ENCODE peak calls at places on chromosomes 7 and 10, in four cellular contexts. Q is fibroblast of lung, G is astrocyte, X is GM23338. F is an unnamed sample.

GRCh38 chr7:11667810-11668185 is 164.2 kb downstream of the THSD7A start:
- DNase-seq in Q (no peak), G (no peak), X (no peak), F (no peak)

GRCh38 chr10:72638586-72639440 is 12.9 kb upstream of the MICU1 start:
- DNase-seq in Q (no peak), G (no peak), X (no peak), F (no peak)

GRCh38 chr7:37031571-37032257 is 307.4 kb upstream of the AOAH start:
- DNase-seq in Q (peak; percentile 100), G (peak; percentile 99), X (peak; percentile 64), F (no peak)

GRCh38 chr7:100370303-100370702 is 3.0 kb upstream of the PILRA start:
- DNase-seq in Q (no peak), G (no peak), X (peak; percentile 69), F (no peak)

GRCh38 chr7:45570797-45571196 is 3.4 kb upstream of the ADCY1 start:
- DNase-seq in Q (no peak), G (no peak), X (no peak), F (no peak)

GRCh38 chr10:123614888-123615287 is 51.3 kb upstream of the GPR26 start:
- DNase-seq in Q (peak; percentile 16), G (peak; percentile 18), X (peak; percentile 97), F (peak; percentile 61)

GRCh38 chr10:67657775-67658174 is 38.2 kb downstream of the CTNNA3 start:
- DNase-seq in Q (no peak), G (no peak), X (peak; percentile 55), F (peak; percentile 47)

GRCh38 chr7:39592586-39592985 is 26.4 kb downstream of the YAE1 start:
- DNase-seq in Q (peak; percentile 87), G (peak; percentile 87), X (no peak), F (no peak)

GRCh38 chr10:1657500-1657899 is 79.8 kb downstream of the ADARB2 start:
- DNase-seq in Q (no peak), G (no peak), X (peak; percentile 18), F (no peak)

GRCh38 chr10:132904169-132904813 is 38.1 kb downstream of the CFAP46 start:
- DNase-seq in Q (peak; percentile 20), G (peak; percentile 5), X (peak; percentile 70), F (peak; percentile 79)

GRCh38 chr7:45293295-45293942 is 135.8 kb downstream of the RAMP3 start:
- DNase-seq in Q (no peak), G (no peak), X (no peak), F (no peak)

GRCh38 chr7:41881313-41882130 is 178.6 kb upstream of the INHBA start:
- DNase-seq in Q (peak; percentile 39), G (no peak), X (no peak), F (peak; percentile 98)

GRCh38 chr7:39624935-39625694 is 1.7 kb downstream of the RALA start:
- DNase-seq in Q (no peak), G (no peak), X (no peak), F (no peak)

GRCh38 chr10:100847440-100847839 is 65.3 kb upstream of the SLF2 start:
- DNase-seq in Q (peak; percentile 16), G (no peak), X (no peak), F (no peak)

GRCh38 chr7:18445483-18445882 is 50.1 kb upstream of the HDAC9 start:
- DNase-seq in Q (no peak), G (no peak), X (no peak), F (no peak)

GRCh38 chr10:11757820-11758463 is 15.8 kb downstream of the ECHDC3 start:
- DNase-seq in Q (peak; percentile 76), G (peak; percentile 55), X (peak; percentile 85), F (peak; percentile 92)

GRCh38 chr10:71419002-71419540 is 22.4 kb downstream of the CDH23 start:
- DNase-seq in Q (no peak), G (no peak), X (no peak), F (no peak)

GRCh38 chr7:1725766-1726630 is 55.9 kb downstream of the ELFN1 start:
- DNase-seq in Q (peak; percentile 3), G (no peak), X (no peak), F (no peak)

GRCh38 chr10:70360215-70360614 is 22.2 kb downstream of the LRRC20 start:
- DNase-seq in Q (no peak), G (no peak), X (no peak), F (no peak)

GRCh38 chr7:145919712-145920111 is 196.9 kb upstream of the CNTNAP2 start:
- DNase-seq in Q (no peak), G (no peak), X (no peak), F (no peak)

GRCh38 chr7:135231686-135232085 is 2.0 kb upstream of the STRA8 start:
- DNase-seq in Q (no peak), G (no peak), X (no peak), F (no peak)

GRCh38 chr10:29254123-29255046 is 34.5 kb upstream of the LYZL1 start:
- DNase-seq in Q (peak; percentile 78), G (peak; percentile 73), X (no peak), F (no peak)

GRCh38 chr10:21002097-21002878 is 105.2 kb upstream of the NEBL start:
- DNase-seq in Q (peak; percentile 60), G (peak; percentile 49), X (no peak), F (no peak)

GRCh38 chr7:2843191-2843685 is 870 bp downstream of the GNA12 start:
- DNase-seq in Q (no peak), G (no peak), X (no peak), F (no peak)

GRCh38 chr10:67224553-67224952 is 298.7 kb downstream of the LRRTM3 start:
- DNase-seq in Q (no peak), G (no peak), X (no peak), F (no peak)

GRCh38 chr7:68186072-68186471 is 1189.4 kb downstream of the TYW1 start:
- DNase-seq in Q (no peak), G (no peak), X (no peak), F (no peak)

GRCh38 chr7:75995996-75996395 is 1.6 kb upstream of the TMEM120A start:
- DNase-seq in Q (no peak), G (no peak), X (no peak), F (no peak)

GRCh38 chr7:24756989-24757798 is at the start of gene GSDME:
- DNase-seq in Q (peak; percentile 68), G (peak; percentile 53), X (peak; percentile 84), F (no peak)

GRCh38 chr7:22675436-22675835 is 51.6 kb upstream of the IL6 start:
- DNase-seq in Q (peak; percentile 32), G (no peak), X (no peak), F (no peak)

GRCh38 chr7:55240418-55241142 is 124.6 kb upstream of the LANCL2 start:
- DNase-seq in Q (no peak), G (no peak), X (no peak), F (no peak)

GRCh38 chr7:372939-373791 is 83.2 kb downstream of the FOXL3 start:
- DNase-seq in Q (peak; percentile 18), G (no peak), X (no peak), F (no peak)

GRCh38 chr7:23022258-23022745 is 8.4 kb upstream of the HYCC1 start:
- DNase-seq in Q (peak; percentile 96), G (peak; percentile 96), X (no peak), F (no peak)

GRCh38 chr10:86234102-86234501 is 132.5 kb downstream of the GRID1 start:
- DNase-seq in Q (no peak), G (no peak), X (no peak), F (no peak)
- H3K27ac ChIP-seq in Q (no peak overlapping the region), G (no peak overlapping the region), X (no peak overlapping the region), F (no peak overlapping the region)

GRCh38 chr7:120700806-120701205 is 157.1 kb downstream of the TSPAN12 start:
- DNase-seq in Q (no peak), G (no peak), X (no peak), F (no peak)
- H3K4me2 ChIP-seq in Q (no peak overlapping the region), G (no peak overlapping the region), X (no peak overlapping the region), F (no peak overlapping the region)

GRCh38 chr10:7986851-7987250 is 67.6 kb upstream of the GATA3 start:
- DNase-seq in Q (peak; percentile 28), G (peak; percentile 18), X (no peak), F (no peak)
- H3K4me1 ChIP-seq in Q (no peaks in the 10 kb centered on the region), G (no peaks in the 10 kb centered on the region), X (no peaks in the 10 kb centered on the region), F (no peaks in the 10 kb centered on the region)

DNA sequence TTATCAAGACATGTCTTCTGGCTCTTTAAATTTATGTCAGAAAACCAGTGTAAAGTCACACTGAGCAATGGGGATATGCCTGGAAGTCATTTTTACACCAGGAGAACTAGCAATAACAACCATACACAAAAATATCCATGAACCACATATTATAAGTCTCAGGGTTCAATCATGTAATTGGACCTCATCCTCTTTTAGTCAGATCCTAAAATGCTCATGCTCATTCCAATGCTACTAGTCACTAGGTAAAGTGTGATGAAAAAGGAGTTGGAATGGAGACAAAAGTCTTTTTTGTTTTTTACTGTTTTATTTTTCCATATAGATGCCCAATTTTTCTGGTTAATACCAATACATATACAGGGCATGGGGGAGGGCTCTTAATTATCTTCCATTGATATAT is 306.1 kb downstream of the DGKB start:
- DNase-seq in Q (peak; percentile 61), G (peak; percentile 56), X (no peak), F (no peak)
- H3K27ac ChIP-seq in Q (no peak overlapping the region), G (no peak overlapping the region), X (no peak overlapping the region), F (no peak overlapping the region)